ENCODE peak calls at places on chromosomes 5 and 9, in four cellular contexts. J is hepatocyte, T is thoracic aorta, D is pancreas. Y is an unnamed sample.

GRCh38 chr5:38078161-38078560 is 180.2 kb upstream of the EGFLAM start:
- DNase-seq in D (no peak), J (no peak), T (no peak), Y (no peak)

GRCh38 chr5:12330993-12331588 is 426.8 kb upstream of the CTNND2 start:
- DNase-seq in T (no peak), D (no peak), J (no peak), Y (peak; percentile 91)

GRCh38 chr9:15389173-15389572 is 33.5 kb upstream of the SNAPC3 start:
- DNase-seq in J (no peak), D (no peak), T (no peak), Y (no peak)

GRCh38 chr5:114387433-114387832 is 25.6 kb downstream of the KCNN2 start:
- DNase-seq in J (no peak), T (no peak), D (no peak), Y (no peak)

GRCh38 chr5:67998709-67999251 is 216.8 kb upstream of the PIK3R1 start:
- DNase-seq in T (peak; percentile 60), D (no peak), J (no peak), Y (no peak)

GRCh38 chr9:23434654-23435053 is 391.4 kb downstream of the ELAVL2 start:
- DNase-seq in J (no peak), D (no peak), T (no peak), Y (no peak)

GRCh38 chr5:1442222-1443144 is 2.8 kb downstream of the SLC6A3 start:
- DNase-seq in D (no peak), J (no peak), T (no peak), Y (no peak)

GRCh38 chr5:145921211-145921610 is 15.2 kb upstream of the SH3RF2 start:
- DNase-seq in J (no peak), D (no peak), T (no peak), Y (no peak)

GRCh38 chr9:26673276-26673675 is 219.3 kb downstream of the CAAP1 start:
- DNase-seq in J (no peak), D (no peak), T (no peak), Y (no peak)

GRCh38 chr5:159657298-159657697 is 259.0 kb upstream of the ADRA1B start:
- DNase-seq in D (no peak), T (no peak), J (no peak), Y (no peak)

GRCh38 chr9:76658510-76659231 is 105.6 kb upstream of the PCA3 start:
- DNase-seq in T (no peak), J (peak; percentile 74), D (no peak), Y (no peak)

GRCh38 chr5:130692766-130693165 is 472.3 kb downstream of the HINT1 start:
- DNase-seq in D (no peak), J (no peak), T (no peak), Y (no peak)

GRCh38 chr9:101201626-101202025 is 173.1 kb downstream of the PLPPR1 start:
- DNase-seq in D (no peak), T (no peak), J (no peak), Y (no peak)

GRCh38 chr9:76962732-76963131 is 56.7 kb upstream of the FOXB2 start:
- DNase-seq in J (no peak), T (no peak), D (no peak), Y (no peak)

GRCh38 chr5:77120706-77121105 is 33.6 kb upstream of the ZBED3 start:
- DNase-seq in T (no peak), D (no peak), J (no peak), Y (no peak)

GRCh38 chr5:138564242-138564641 is 11.0 kb downstream of the HSPA9 start:
- DNase-seq in T (no peak), J (no peak), D (no peak), Y (no peak)

GRCh38 chr5:76867827-76868693 is 18.2 kb downstream of the S100Z start:
- DNase-seq in T (no peak), D (peak; percentile 77), J (peak; percentile 83), Y (no peak)

GRCh38 chr9:77304543-77304942 is 127.2 kb downstream of the VPS13A start:
- DNase-seq in T (no peak), J (no peak), D (no peak), Y (no peak)

GRCh38 chr5:37248387-37248969 is 698 bp downstream of the CPLANE1 start:
- DNase-seq in T (no peak), D (no peak), J (peak; percentile 9), Y (no peak)

GRCh38 chr5:148569948-148570347 is 84.4 kb downstream of the HTR4 start:
- DNase-seq in T (no peak), J (no peak), D (peak; percentile 38), Y (no peak)

GRCh38 chr5:149215478-149216042 is 56.1 kb upstream of the AFAP1L1 start:
- DNase-seq in D (no peak), J (no peak), T (no peak), Y (no peak)

GRCh38 chr9:73869261-73869660 is 627.9 kb upstream of the RORB start:
- DNase-seq in T (no peak), D (no peak), J (peak; percentile 11), Y (no peak)

GRCh38 chr5:146802945-146803522 is 75.5 kb downstream of the PPP2R2B start:
- DNase-seq in D (no peak), J (no peak), T (no peak), Y (no peak)

GRCh38 chr5:35679351-35679750 is 61.7 kb downstream of the SPEF2 start:
- DNase-seq in D (no peak), J (no peak), T (no peak), Y (no peak)

GRCh38 chr5:45410304-45410995 is 285.7 kb downstream of the HCN1 start:
- DNase-seq in J (no peak), D (no peak), T (no peak), Y (no peak)

GRCh38 chr9:87301381-87301780 is 196.3 kb upstream of the DAPK1 start:
- DNase-seq in D (no peak), T (no peak), J (no peak), Y (no peak)

GRCh38 chr5:142411103-142411502 is 86.3 kb upstream of the SPRY4 start:
- DNase-seq in J (no peak), D (no peak), T (no peak), Y (no peak)

GRCh38 chr5:93611900-93612898 is 29.2 kb downstream of the NR2F1 start:
- DNase-seq in J (no peak), T (no peak), D (no peak), Y (no peak)

GRCh38 chr9:121485618-121486531 is 13.8 kb downstream of the GGTA1 start:
- DNase-seq in D (no peak), J (no peak), T (no peak), Y (no peak)

GRCh38 chr5:179217956-179218355 is 127.3 kb downstream of the ADAMTS2 start:
- DNase-seq in J (no peak), D (no peak), T (no peak), Y (no peak)

GRCh38 chr5:88792144-88792840 is 90.7 kb downstream of the MEF2C start:
- DNase-seq in J (no peak), T (no peak), D (no peak), Y (no peak)

GRCh38 chr9:1222511-1222910 is 172.4 kb downstream of the DMRT2 start:
- DNase-seq in T (no peak), J (no peak), D (no peak), Y (no peak)

GRCh38 chr5:59798862-59799667 is 94.5 kb downstream of the PDE4D start:
- DNase-seq in D (peak; percentile 17), T (no peak), J (peak; percentile 29), Y (no peak)

GRCh38 chr9:97413462-97413861 is 1.6 kb downstream of the TDRD7 start:
- DNase-seq in D (no peak), J (no peak), T (no peak), Y (no peak)
- H3K4me3 ChIP-seq in D (no peak overlapping the region), J (no peak overlapping the region), T (peak overlapping the region; percentile 80), Y (no peak overlapping the region)

GRCh38 chr9:128339761-128340690 is at the start of gene SLC27A4:
- DNase-seq in J (peak; percentile 93), T (no peak), D (peak; percentile 88), Y (peak; percentile 90)

GRCh38 chr9:128341435-128341849 is 1.1 kb downstream of the SLC27A4 start:
- DNase-seq in T (peak; percentile 24), J (peak; percentile 82), D (peak; percentile 73), Y (no peak)

GRCh38 chr9:128335914-128336313 is 4.4 kb upstream of the SLC27A4 start:
- DNase-seq in J (no peak), T (no peak), D (no peak), Y (no peak)

GRCh38 chr9:128340691-128341434 is 536 bp downstream of the SLC27A4 start:
- DNase-seq in J (peak; percentile 31), D (no peak), T (no peak), Y (no peak)

DNA sequence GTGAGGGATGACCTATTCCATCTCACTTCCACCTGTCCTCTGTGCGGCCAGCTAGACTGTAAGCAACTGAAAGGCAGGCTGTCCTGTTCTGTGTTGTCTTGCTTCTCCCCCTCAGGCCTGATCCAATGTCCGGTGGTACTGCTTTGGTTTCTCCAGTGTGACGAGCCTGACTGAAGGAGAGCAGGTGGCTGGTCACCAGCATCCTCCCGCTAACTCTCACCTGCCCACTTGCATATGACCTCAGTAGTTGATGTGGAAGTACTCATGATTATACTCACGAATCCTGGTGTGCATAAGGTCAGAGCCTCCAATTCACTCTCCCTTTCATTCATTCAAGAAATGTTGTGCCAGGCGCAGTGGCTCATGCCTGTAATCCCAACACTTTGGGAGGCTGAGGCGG is 2.4 kb upstream of the SLC27A4 start:
- DNase-seq in T (no peak), J (no peak), D (no peak), Y (no peak)
- H3K4me1 ChIP-seq in T (peaks cover 12% of the 10 kb centered on the region), J (peaks cover 7% of the 10 kb centered on the region), D (no peaks in the 10 kb centered on the region), Y (no peaks in the 10 kb centered on the region)

GRCh38 chr9:95147452-95147851 is 170.1 kb downstream of the FANCC start:
- DNase-seq in T (no peak), D (no peak), J (no peak), Y (no peak)

GRCh38 chr9:95148121-95148520 is 169.4 kb downstream of the FANCC start:
- DNase-seq in J (no peak), T (no peak), D (no peak), Y (no peak)

GRCh38 chr9:95156074-95156473 is 161.4 kb downstream of the FANCC start:
- DNase-seq in J (no peak), D (no peak), T (no peak), Y (no peak)

GRCh38 chr9:95155211-95155610 is 162.3 kb downstream of the FANCC start:
- DNase-seq in T (no peak), J (no peak), D (no peak), Y (no peak)

DNA sequence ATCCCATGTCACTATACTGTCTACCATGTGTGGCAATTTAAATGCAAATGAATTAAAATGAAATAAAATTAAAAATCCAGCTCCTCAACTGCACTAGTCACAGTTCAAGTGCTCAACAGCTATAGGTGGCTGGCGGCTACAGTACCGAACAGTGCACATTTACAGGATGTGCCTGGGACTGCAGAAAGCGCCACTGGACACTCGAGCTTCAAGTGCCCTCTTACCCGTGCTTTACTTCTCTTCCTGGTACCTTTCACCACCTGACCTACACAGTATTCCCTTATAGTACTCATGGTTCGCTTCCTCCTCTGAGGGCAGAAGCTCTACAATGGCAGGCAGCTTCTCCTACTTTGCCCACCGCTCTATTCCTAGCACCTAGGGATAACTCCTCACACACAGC is 166.6 kb downstream of the FANCC start:
- DNase-seq in D (no peak), T (no peak), J (no peak), Y (no peak)
- H3K27ac ChIP-seq in D (no peak overlapping the region), T (no peak overlapping the region), J (no peak overlapping the region), Y (no peak overlapping the region)

GRCh38 chr9:131067625-131068024 is 28.7 kb upstream of the AIF1L start:
- DNase-seq in T (no peak), D (no peak), J (no peak), Y (no peak)
- H3K4me3 ChIP-seq in T (no peak overlapping the region), D (no peak overlapping the region), J (no peak overlapping the region), Y (no peak overlapping the region)

Y was measured in iPS DF 6.9.